ENCODE peak calls at places on chromosomes 5 and 9, in nine cellular contexts. P is H9, Y is retinal pigment epithelial cell, G is AG09309, E is thyroid gland, W is brain microvascular endothelial cell, N is cardiac muscle cell, B is PC-3, U is A549. R is an unnamed sample.

GRCh38 chr9:16131269-16131668 is 578.4 kb downstream of the CCDC171 start:
- DNase-seq in P (peak), Y (no peak), G (no peak), E (no peak), W (peak), N (peak), B (peak), U (no peak), R (peak)

GRCh38 chr9:17477816-17478215 is 101.0 kb upstream of the SH3GL2 start:
- DNase-seq in P (no peak), Y (no peak), G (no peak), E (no peak), W (no peak), N (no peak), B (no peak), U (no peak), R (no peak)

GRCh38 chr9:133114451-133114885 is 6.6 kb downstream of the RALGDS start:
- DNase-seq in P (no peak), Y (no peak), G (no peak), E (peak), W (no peak), N (no peak), B (no peak), U (no peak), R (no peak)

GRCh38 chr9:95666096-95666784 is 149.5 kb upstream of the PTCH1 start:
- DNase-seq in P (no peak), Y (no peak), G (no peak), E (no peak), W (no peak), N (no peak), B (no peak), U (no peak), R (no peak)

GRCh38 chr5:174362514-174362913 is 317.0 kb downstream of the NSG2 start:
- DNase-seq in P (no peak), Y (no peak), G (no peak), E (no peak), W (no peak), N (no peak), B (no peak), U (no peak), R (no peak)

GRCh38 chr9:109721021-109721420 is 59.0 kb upstream of the PALM2AKAP2 start:
- DNase-seq in P (no peak), Y (no peak), G (no peak), E (no peak), W (no peak), N (no peak), B (no peak), U (no peak), R (no peak)

GRCh38 chr9:135714242-135715055 is 12.5 kb downstream of the KCNT1 start:
- DNase-seq in P (peak), Y (no peak), G (no peak), E (no peak), W (no peak), N (peak), B (no peak), U (no peak), R (no peak)

GRCh38 chr5:141100243-141100805 is at the start of gene PCDHB3:
- DNase-seq in P (peak), Y (no peak), G (peak), E (peak), W (no peak), N (no peak), B (no peak), U (no peak), R (peak)

GRCh38 chr5:14450055-14450524 is 131.5 kb upstream of the OTULINL start:
- DNase-seq in P (no peak), Y (no peak), G (peak), E (no peak), W (peak), N (no peak), B (no peak), U (no peak), R (no peak)

GRCh38 chr5:36414869-36415282 is 113.2 kb upstream of the RANBP3L start:
- DNase-seq in P (no peak), Y (peak), G (peak), E (no peak), W (no peak), N (peak), B (peak), U (no peak), R (peak)

DNA sequence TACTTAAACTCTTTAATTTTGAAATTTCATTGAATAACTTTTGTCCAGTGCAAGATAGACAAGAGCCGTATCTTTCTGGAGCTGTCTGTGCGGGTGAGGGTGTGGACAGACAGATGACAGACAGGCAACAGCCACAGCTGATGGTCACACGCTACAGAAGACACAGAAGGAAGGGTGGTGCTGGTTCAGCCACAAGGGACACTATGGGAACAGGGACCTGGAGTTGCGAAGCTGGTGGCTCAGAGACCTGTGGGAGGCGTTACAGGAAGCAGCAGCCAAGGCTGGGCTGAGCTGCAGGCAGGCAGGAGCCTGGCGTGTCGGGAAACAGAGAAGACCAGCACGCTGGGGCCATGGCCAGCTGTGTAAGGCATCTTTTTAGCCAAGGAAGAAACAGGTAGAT is 104.4 kb downstream of the WNK2 start:
- DNase-seq in P (peak), Y (no peak), G (no peak), E (no peak), W (no peak), N (no peak), B (no peak), U (no peak), R (no peak)
- TF ChIP-seq CTCF in P (peak), Y (no peak), G (no peak), E (no peak), W (no peak), N (no peak), B (no peak), U (no peak), R (no peak)

GRCh38 chr9:130860458-130861316 is 25.6 kb downstream of the ABL1 start:
- DNase-seq in P (no peak), Y (peak), G (peak), E (peak), W (peak), N (peak), B (no peak), U (no peak), R (no peak)
- TF ChIP-seq CTCF in P (no peak), Y (peak), G (peak), E (no peak), W (peak), N (peak), B (no peak), U (no peak), R (no peak)

GRCh38 chr9:98255578-98256296 is at the start of gene TBC1D2:
- DNase-seq in P (peak), Y (peak), G (peak), E (peak), W (peak), N (peak), B (peak), U (peak), R (peak)
- TF ChIP-seq CTCF in P (peak), Y (peak), G (peak), E (no peak), W (peak), N (peak), B (no peak), U (no peak), R (no peak)

GRCh38 chr9:89474939-89475338 is 23.0 kb downstream of the SEMA4D start:
- DNase-seq in P (no peak), Y (no peak), G (no peak), E (no peak), W (no peak), N (no peak), B (no peak), U (no peak), R (no peak)
- TF ChIP-seq CTCF in P (no peak), Y (no peak), G (no peak), E (no peak), W (no peak), N (no peak), B (no peak), U (no peak), R (no peak)

DNA sequence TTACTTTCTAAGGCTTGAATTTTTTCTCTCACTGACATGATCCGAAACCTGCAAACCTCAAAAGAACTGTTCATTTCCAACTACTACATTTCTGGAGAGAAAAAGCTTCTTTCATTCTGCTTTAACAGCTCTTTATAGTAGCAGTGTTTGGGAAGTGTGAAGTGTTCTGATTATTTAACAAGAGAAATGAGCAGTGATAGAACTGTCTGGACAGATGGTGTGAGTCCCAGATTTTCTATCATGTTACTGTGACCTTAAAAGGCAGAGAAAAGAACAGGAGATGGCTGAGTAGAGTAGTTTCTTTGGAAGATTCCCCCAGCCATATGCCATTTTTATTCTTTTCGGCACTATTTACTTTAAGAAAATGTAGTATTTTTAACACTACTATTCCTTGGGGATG is 41.3 kb upstream of the TAL2 start:
- DNase-seq in P (no peak), Y (no peak), G (no peak), E (no peak), W (no peak), N (no peak), B (no peak), U (no peak), R (no peak)
- TF ChIP-seq CTCF in P (no peak), Y (no peak), G (no peak), E (no peak), W (no peak), N (no peak), B (no peak), U (no peak), R (no peak)

GRCh38 chr5:5199460-5199859 is 59.3 kb downstream of the ADAMTS16 start:
- DNase-seq in P (no peak), Y (no peak), G (no peak), E (no peak), W (no peak), N (no peak), B (no peak), U (no peak), R (no peak)
- TF ChIP-seq CTCF in P (no peak), Y (no peak), G (no peak), E (no peak), W (no peak), N (no peak), B (no peak), U (no peak), R (no peak)

GRCh38 chr9:111231801-111232580 is 98.0 kb downstream of the OR2K2 start:
- DNase-seq in P (no peak), Y (no peak), G (no peak), E (no peak), W (no peak), N (no peak), B (no peak), U (no peak), R (no peak)

GRCh38 chr9:111236337-111236736 is 93.7 kb downstream of the OR2K2 start:
- DNase-seq in P (no peak), Y (no peak), G (no peak), E (no peak), W (no peak), N (no peak), B (no peak), U (no peak), R (no peak)

GRCh38 chr9:111237447-111237846 is 92.6 kb downstream of the OR2K2 start:
- DNase-seq in P (no peak), Y (no peak), G (no peak), E (no peak), W (no peak), N (no peak), B (no peak), U (no peak), R (no peak)

GRCh38 chr9:111232997-111233790 is 96.8 kb downstream of the OR2K2 start:
- DNase-seq in P (no peak), Y (no peak), G (no peak), E (no peak), W (no peak), N (no peak), B (peak), U (no peak), R (peak)

GRCh38 chr9:111233963-111234362 is 96.1 kb downstream of the OR2K2 start:
- DNase-seq in P (no peak), Y (no peak), G (no peak), E (no peak), W (no peak), N (no peak), B (no peak), U (no peak), R (no peak)
- TF ChIP-seq CTCF in P (no peak), Y (no peak), G (no peak), E (no peak), W (no peak), N (no peak), B (no peak), U (no peak), R (no peak)